ENCODE peak calls at places on chromosomes 4 and X, in eight cellular contexts. C is lung; V is mucosa of descending colon; F is SK-N-SH; Q is NT2/D1; B is endodermal cell; G is IMR-90; O is CD8-positive, alpha-beta memory T cell. X is an unnamed sample. For H3K4me1 and H3K9me3, the result is how much of the 10 kb centered on the place peaks cover.

GRCh38 chrX:152845618-152846240 is 14.9 kb downstream of the NSDHL start:
- DNase-seq in G (no peak), F (no peak), V (no peak), C (no peak), B (no peak), Q (no peak), O (no peak), X (no peak)

GRCh38 chr4:17781831-17782287 is 438 bp upstream of the FAM184B start:
- DNase-seq in C (no peak), O (no peak), G (no peak), F (no peak), Q (no peak), V (no peak), B (no peak), X (no peak)

GRCh38 chr4:28117067-28117756 is 1256.6 kb downstream of the STIM2 start:
- DNase-seq in C (no peak), O (no peak), V (peak), G (no peak), Q (no peak), F (no peak), B (no peak), X (no peak)

GRCh38 chr4:113835005-113835404 is 73.5 kb upstream of the CAMK2D start:
- DNase-seq in F (no peak), V (no peak), Q (no peak), G (peak), B (no peak), O (no peak), C (no peak), X (no peak)

GRCh38 chr4:7755529-7755928 is 184.1 kb downstream of the AFAP1 start:
- DNase-seq in Q (no peak), V (no peak), O (no peak), G (no peak), B (no peak), C (no peak), F (no peak), X (no peak)

GRCh38 chr4:152374606-152375285 is 161.1 kb downstream of the FBXW7 start:
- DNase-seq in O (no peak), Q (no peak), G (peak), F (no peak), B (no peak), C (no peak), V (no peak), X (no peak)

GRCh38 chrX:31006027-31006426 is 65.8 kb downstream of the FTHL17 start:
- DNase-seq in F (no peak), Q (no peak), B (no peak), V (no peak), G (no peak), O (no peak), C (no peak), X (no peak)

GRCh38 chr4:53490965-53491622 is 100.2 kb downstream of the LNX1 start:
- DNase-seq in O (no peak), C (no peak), F (peak), G (peak), B (peak), V (no peak), Q (peak), X (no peak)

GRCh38 chr4:151709071-151709470 is 51.7 kb downstream of the GATB start:
- DNase-seq in F (no peak), V (no peak), B (no peak), O (no peak), G (no peak), C (no peak), Q (no peak), X (no peak)

GRCh38 chr4:19580090-19580489 is 671.6 kb upstream of the SLIT2 start:
- DNase-seq in C (no peak), V (no peak), B (no peak), Q (no peak), G (peak), F (no peak), O (no peak), X (no peak)

GRCh38 chrX:142186103-142186502 is 19.0 kb downstream of the MAGEC2 start:
- DNase-seq in G (no peak), Q (no peak), O (no peak), V (no peak), C (no peak), F (no peak), B (no peak), X (no peak)

GRCh38 chr4:56909083-56909981 is 1.6 kb downstream of the REST start:
- DNase-seq in V (peak), B (peak), G (peak), Q (no peak), O (peak), C (peak), F (peak), X (peak)

GRCh38 chrX:47316276-47317025 is 53.9 kb upstream of the ZNF157 start:
- DNase-seq in B (peak), V (no peak), F (peak), G (no peak), C (no peak), O (no peak), Q (peak), X (no peak)

GRCh38 chr4:125398263-125398662 is 83.5 kb downstream of the FAT4 start:
- DNase-seq in V (no peak), C (no peak), G (no peak), B (no peak), Q (no peak), F (no peak), O (no peak), X (no peak)

GRCh38 chrX:7941390-7942042 is 14.3 kb upstream of the PNPLA4 start:
- DNase-seq in O (no peak), F (no peak), B (peak), V (no peak), G (peak), Q (no peak), C (no peak), X (no peak)

GRCh38 chr4:93835929-93836328 is 7.4 kb downstream of the ATOH1 start:
- DNase-seq in C (no peak), F (no peak), O (no peak), V (no peak), Q (no peak), B (no peak), G (peak), X (no peak)

GRCh38 chrX:71111851-71112468 is 583 bp upstream of the IL2RG start:
- DNase-seq in V (no peak), O (no peak), G (no peak), C (no peak), B (no peak), F (no peak), Q (no peak), X (no peak)

GRCh38 chr4:17468638-17469221 is 43.2 kb downstream of the QDPR start:
- DNase-seq in C (no peak), O (no peak), V (no peak), B (peak), F (peak), Q (peak), G (peak), X (peak)

GRCh38 chr4:104501290-104501689 is 6.6 kb upstream of the CXXC4 start:
- DNase-seq in G (no peak), C (no peak), B (no peak), Q (no peak), V (no peak), F (no peak), O (no peak), X (no peak)

GRCh38 chr4:3343358-3343757 is 50.5 kb downstream of the RGS12 start:
- DNase-seq in V (no peak), Q (no peak), C (no peak), B (no peak), O (no peak), G (no peak), F (no peak), X (no peak)

GRCh38 chr4:37243722-37244582 is 591 bp upstream of the NWD2 start:
- DNase-seq in O (no peak), G (no peak), V (peak), Q (peak), B (peak), F (peak), C (no peak), X (no peak)

GRCh38 chr4:77635246-77635645 is 29.6 kb downstream of the CXCL13 start:
- DNase-seq in F (no peak), O (no peak), C (no peak), V (no peak), B (no peak), G (no peak), Q (no peak), X (no peak)

GRCh38 chrX:115337735-115338134 is 48.2 kb downstream of the LUZP4 start:
- DNase-seq in V (no peak), O (no peak), B (no peak), C (no peak), F (no peak), G (peak), Q (no peak), X (no peak)

GRCh38 chrX:56069299-56069941 is 162.7 kb upstream of the KLF8 start:
- DNase-seq in F (no peak), Q (no peak), C (no peak), V (no peak), B (no peak), G (no peak), O (no peak), X (no peak)

GRCh38 chrX:153909024-153909979 is 4.8 kb downstream of the AVPR2 start:
- DNase-seq in Q (no peak), F (peak), C (no peak), V (peak), O (no peak), G (no peak), B (peak), X (peak)

GRCh38 chrX:71144651-71145050 is at the start of gene NLGN3:
- DNase-seq in Q (no peak), B (peak), F (peak), V (no peak), O (no peak), G (no peak), C (no peak), X (no peak)

GRCh38 chrX:9948406-9948805 is 18.8 kb upstream of the CLDN34 start:
- DNase-seq in V (no peak), G (peak), O (no peak), C (no peak), F (no peak), B (no peak), Q (no peak), X (no peak)

GRCh38 chrX:108292053-108292452 is 146.2 kb downstream of the COL4A6 start:
- DNase-seq in G (no peak), O (no peak), Q (no peak), C (no peak), B (no peak), F (no peak), V (no peak), X (no peak)

GRCh38 chrX:150569155-150569477 is 695 bp downstream of the MTM1 start:
- DNase-seq in V (peak), O (peak), C (no peak), Q (no peak), B (no peak), F (no peak), G (peak), X (peak)

GRCh38 chrX:108224727-108225455 is 133.3 kb downstream of the ATG4A start:
- DNase-seq in F (peak), C (no peak), O (no peak), B (peak), Q (peak), G (peak), V (no peak), X (no peak)

GRCh38 chrX:21723097-21723496 is 34.8 kb downstream of the SMPX start:
- DNase-seq in Q (no peak), F (no peak), C (no peak), G (peak), O (no peak), V (no peak), B (peak), X (no peak)

GRCh38 chr4:76752911-76753494 is 144.9 kb downstream of the SOWAHB start:
- DNase-seq in F (peak), V (no peak), B (no peak), G (peak), C (no peak), O (no peak), Q (no peak), X (no peak)

GRCh38 chrX:34918856-34919255 is 23.7 kb upstream of the FAM47B start:
- DNase-seq in G (peak), C (no peak), F (peak), V (no peak), O (no peak), Q (peak), B (peak), X (no peak)

GRCh38 chr4:70196855-70197254 is 1.3 kb downstream of the ODAM start:
- DNase-seq in O (no peak), V (no peak), B (no peak), C (no peak), F (no peak), G (no peak), Q (no peak), X (no peak)

GRCh38 chr4:70195425-70195824 is at the start of gene ODAM:
- DNase-seq in O (no peak), V (no peak), C (no peak), Q (no peak), B (no peak), F (no peak), G (no peak), X (no peak)

GRCh38 chr4:70192895-70193294 is 2.6 kb upstream of the ODAM start:
- DNase-seq in C (no peak), F (no peak), V (no peak), O (no peak), B (no peak), Q (no peak), G (no peak), X (no peak)

GRCh38 chr4:70203601-70204000 is 8.1 kb downstream of the ODAM start:
- DNase-seq in O (no peak), F (no peak), V (no peak), G (no peak), C (no peak), B (no peak), Q (no peak), X (no peak)

DNA sequence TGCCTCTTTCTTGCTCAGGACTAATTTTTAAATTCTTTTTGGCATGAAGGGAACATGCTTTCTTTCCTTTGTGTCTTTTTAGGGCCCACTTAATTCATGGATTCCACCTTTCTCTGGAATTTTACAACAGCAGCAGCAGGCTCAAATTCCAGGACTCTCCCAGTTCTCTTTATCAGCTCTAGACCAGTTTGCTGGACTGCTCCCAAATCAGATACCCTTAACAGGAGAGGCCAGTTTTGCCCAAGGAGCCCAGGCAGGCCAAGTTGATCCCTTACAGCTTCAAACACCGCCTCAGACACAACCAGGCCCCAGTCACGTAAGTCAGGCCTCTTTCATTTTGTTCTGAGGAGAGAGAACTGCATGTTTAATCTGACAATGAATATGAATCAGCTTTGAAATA is 2.3 kb downstream of the ODAM start:
- DNase-seq in O (no peak), V (no peak), Q (no peak), C (peak), G (no peak), B (peak), F (no peak), X (no peak)
- H3K4me1 ChIP-seq in O (under half), V (under half), Q (under half), C (under half), G (under half), B (under half), F (under half), X (under half)

DNA sequence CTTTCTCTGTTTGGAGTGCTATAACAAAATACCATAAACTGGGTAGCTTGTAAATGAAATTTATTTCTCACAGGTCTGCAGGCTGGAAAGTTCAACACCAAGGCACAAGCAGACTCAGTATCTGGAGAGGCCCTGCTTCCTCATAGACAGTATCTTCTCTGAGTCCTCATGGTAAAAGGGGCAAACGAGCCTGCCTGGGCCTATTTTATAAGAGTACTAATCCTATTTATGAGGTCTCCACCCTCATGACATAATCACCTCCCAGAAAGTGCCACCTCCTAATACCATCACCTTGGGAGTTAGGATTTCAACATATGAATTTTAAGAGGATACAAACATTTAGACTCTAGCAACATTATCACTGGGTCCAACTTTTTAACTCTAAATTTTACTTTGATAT is 200.3 kb downstream of the STPG2 start:
- DNase-seq in F (no peak), V (no peak), Q (no peak), C (no peak), B (no peak), O (no peak), G (no peak), X (no peak)
- H3K9me3 ChIP-seq in F (under half), V (under half), Q (under half), C (under half), B (under half), O (under half), G (under half), X (half or more)

GRCh38 chr4:115275615-115276014 is 162.2 kb upstream of the NDST4 start:
- DNase-seq in V (no peak), O (no peak), Q (no peak), G (no peak), C (no peak), F (no peak), B (no peak), X (no peak)
- H3K4me1 ChIP-seq in V (under half), O (under half), Q (under half), G (under half), C (under half), F (under half), B (under half), X (under half)

GRCh38 chr4:32831104-32831503 is 2110.9 kb downstream of the PCDH7 start:
- DNase-seq in B (no peak), Q (no peak), O (no peak), V (no peak), F (no peak), C (no peak), G (no peak), X (no peak)

GRCh38 chr4:32824321-32824720 is 2104.2 kb downstream of the PCDH7 start:
- DNase-seq in V (no peak), G (no peak), B (no peak), C (no peak), O (no peak), Q (no peak), F (no peak), X (no peak)

GRCh38 chr4:32830160-32830559 is 2110.0 kb downstream of the PCDH7 start:
- DNase-seq in O (no peak), B (no peak), Q (no peak), F (no peak), V (no peak), C (no peak), G (no peak), X (no peak)

DNA sequence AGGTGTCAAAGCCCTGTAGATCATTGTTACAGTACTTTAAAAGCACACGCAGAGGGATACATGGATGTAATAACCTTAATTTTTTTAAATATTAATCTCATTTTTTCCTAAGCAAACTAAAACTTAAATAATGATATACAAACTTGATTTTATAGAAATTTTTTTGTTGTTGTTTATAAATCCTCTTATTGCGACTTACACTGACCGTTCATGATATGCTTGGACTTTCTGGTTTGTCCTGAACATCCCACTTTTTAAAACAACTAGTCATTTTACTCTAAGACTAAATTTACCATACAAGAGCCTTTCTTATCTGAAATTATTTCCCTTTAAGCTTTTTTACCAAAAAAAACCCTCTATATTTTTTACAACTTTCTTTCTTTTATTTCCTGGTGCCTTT is 2106.0 kb downstream of the PCDH7 start:
- DNase-seq in G (no peak), V (no peak), F (no peak), Q (no peak), C (no peak), B (no peak), O (no peak), X (no peak)
- H3K9me3 ChIP-seq in G (under half), V (under half), F (under half), Q (under half), C (under half), B (half or more), O (under half), X (under half)

GRCh38 chrX:65695849-65696248 is 28.4 kb downstream of the MSN start:
- DNase-seq in B (no peak), O (no peak), G (no peak), V (no peak), F (no peak), C (no peak), Q (no peak), X (no peak)
- H3K4me1 ChIP-seq in B (under half), O (half or more), G (under half), V (under half), F (under half), C (under half), Q (under half), X (half or more)

DNA sequence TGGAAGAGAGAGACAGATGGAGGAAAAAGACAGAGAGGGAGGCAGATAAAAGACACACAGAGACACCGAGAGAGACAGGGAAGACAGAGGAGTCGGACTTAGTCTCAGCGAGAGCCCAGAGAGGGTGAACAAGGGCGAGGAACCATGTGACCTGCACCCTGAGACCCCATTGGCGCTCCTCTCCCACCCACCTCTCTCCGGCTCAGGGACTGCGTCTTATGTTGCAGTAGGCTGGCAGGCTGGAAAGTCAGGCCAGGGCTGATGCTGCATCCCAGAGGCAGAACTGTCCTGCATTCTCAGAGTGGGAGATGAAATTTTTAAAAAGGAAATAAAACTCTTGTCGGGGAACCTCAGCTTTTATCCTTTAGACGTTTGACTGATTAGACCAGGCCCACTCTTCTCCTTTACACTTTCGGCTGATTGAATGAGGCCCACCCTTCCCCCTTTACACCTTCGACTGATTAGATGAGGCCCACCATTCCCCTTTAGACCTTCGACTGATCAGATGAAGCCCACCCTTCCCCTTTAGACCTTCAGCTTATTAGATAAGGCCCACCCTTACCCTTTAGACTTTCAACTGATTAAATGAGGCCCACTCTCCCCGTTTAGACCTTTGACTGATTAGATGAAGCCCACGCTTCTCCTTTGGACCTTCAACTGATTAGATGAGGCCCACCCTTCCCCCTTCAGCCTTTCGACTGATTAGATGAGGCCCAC is 29.5 kb upstream of the IL3RA start:
- DNase-seq in Q (no peak), G (no peak), C (no peak), O (no peak), V (no peak), B (no peak), F (no peak), X (no peak)
- H3K9me3 ChIP-seq in Q (under half), G (under half), C (under half), O (under half), V (under half), B (under half), F (under half), X (under half)

GRCh38 chr4:1010522-1011021 is 854 bp upstream of the FGFRL1 start:
- DNase-seq in C (peak), B (peak), O (peak), F (no peak), G (peak), V (peak), Q (no peak), X (peak)
- H3K4me1 ChIP-seq in C (under half), B (under half), O (under half), F (under half), G (under half), V (under half), Q (under half), X (under half)

GRCh38 chr4:26056406-26056805 is 142.4 kb downstream of the SMIM20 start:
- DNase-seq in B (no peak), F (no peak), C (no peak), Q (no peak), O (no peak), G (no peak), V (no peak), X (no peak)
- H3K9me3 ChIP-seq in B (under half), F (under half), C (under half), Q (under half), O (under half), G (under half), V (under half), X (under half)